ENCODE peak calls at places on chromosomes 3 and 15, in ten cellular contexts. E, V, S, Y, O, G, W, C, I and H are unnamed samples.

GRCh38 chr15:86273309-86273708 is 193.6 kb downstream of the AGBL1 start:
- DNase-seq in E (no peak), V (no peak), S (no peak), Y (no peak), O (no peak), G (no peak), W (no peak), C (no peak), I (no peak), H (no peak)

GRCh38 chr3:12380408-12380795 is 91.5 kb downstream of the PPARG start:
- DNase-seq in E (no peak), V (no peak), S (no peak), Y (no peak), O (no peak), G (peak; percentile 59), W (no peak), C (no peak), I (no peak), H (no peak)

GRCh38 chr3:118977118-118977517 is 57.5 kb downstream of the IGSF11 start:
- DNase-seq in E (no peak), V (no peak), S (no peak), Y (no peak), O (no peak), G (no peak), W (no peak), C (no peak), I (no peak), H (no peak)

GRCh38 chr3:4338751-4339150 is 35.6 kb downstream of the SETMAR start:
- DNase-seq in E (no peak), V (no peak), S (no peak), Y (no peak), O (no peak), G (no peak), W (no peak), C (no peak), I (no peak), H (no peak)

GRCh38 chr3:125004196-125004595 is 51.6 kb downstream of the HEG1 start:
- DNase-seq in E (no peak), V (no peak), S (no peak), Y (no peak), O (no peak), G (no peak), W (no peak), C (no peak), I (no peak), H (no peak)

GRCh38 chr15:70584838-70585706 is 178.3 kb downstream of the UACA start:
- DNase-seq in E (peak; percentile 25), V (no peak), S (peak; percentile 52), Y (peak; percentile 89), O (peak; percentile 18), G (peak; percentile 63), W (no peak), C (peak; percentile 43), I (no peak), H (peak; percentile 52)

GRCh38 chr3:111615880-111616279 is 20.7 kb upstream of the ZBED2 start:
- DNase-seq in E (no peak), V (no peak), S (no peak), Y (no peak), O (no peak), G (no peak), W (no peak), C (no peak), I (no peak), H (no peak)

GRCh38 chr3:46673151-46674030 is 20.1 kb downstream of the ALS2CL start:
- DNase-seq in E (no peak), V (peak; percentile 12), S (no peak), Y (no peak), O (no peak), G (no peak), W (peak; percentile 16), C (peak; percentile 60), I (peak; percentile 5), H (peak; percentile 53)

GRCh38 chr3:42012935-42013651 is 51.2 kb upstream of the ULK4 start:
- DNase-seq in E (peak; percentile 56), V (peak; percentile 37), S (peak; percentile 50), Y (peak; percentile 87), O (peak; percentile 78), G (no peak), W (peak; percentile 84), C (peak; percentile 83), I (peak; percentile 65), H (peak; percentile 81)

GRCh38 chr3:172135766-172136729 is 96.7 kb downstream of the FNDC3B start:
- DNase-seq in E (no peak), V (no peak), S (peak; percentile 73), Y (no peak), O (no peak), G (peak; percentile 71), W (no peak), C (no peak), I (no peak), H (no peak)

GRCh38 chr3:181610973-181611265 is 100.8 kb upstream of the SOX2 start:
- DNase-seq in E (no peak), V (no peak), S (no peak), Y (no peak), O (no peak), G (no peak), W (no peak), C (no peak), I (no peak), H (no peak)

GRCh38 chr3:159239054-159239453 is 437.2 kb downstream of the MFSD1 start:
- DNase-seq in E (no peak), V (no peak), S (no peak), Y (no peak), O (no peak), G (peak; percentile 56), W (no peak), C (no peak), I (no peak), H (no peak)

DNA sequence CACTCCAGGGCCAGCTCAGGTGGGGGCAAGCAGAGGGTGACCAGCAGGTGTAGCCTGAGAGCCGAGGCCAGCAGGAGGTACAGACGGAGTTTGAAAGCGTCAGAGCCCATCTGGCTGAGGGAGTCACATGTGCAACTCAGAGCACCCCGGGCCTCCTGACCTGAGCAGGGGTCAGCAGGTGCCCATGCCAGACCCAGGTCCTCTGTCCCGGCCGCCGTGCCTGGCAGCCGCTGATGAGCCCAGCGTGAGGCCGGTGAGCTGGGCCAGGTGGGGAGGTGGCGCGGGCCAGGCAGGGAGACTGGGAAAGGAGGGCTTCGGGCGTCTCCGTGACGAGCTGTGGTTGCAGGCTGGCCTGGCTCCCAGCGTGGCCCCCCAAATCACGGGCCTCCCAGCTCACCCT is 130.9 kb downstream of the CHSY1 start:
- DNase-seq in E (no peak), V (no peak), S (no peak), Y (no peak), O (no peak), G (no peak), W (no peak), C (no peak), I (no peak), H (no peak)
- H3K4me1 ChIP-seq in E (peaks cover 7% of the 10 kb centered on the region), V (peaks cover 27% of the 10 kb centered on the region), S (no peaks in the 10 kb centered on the region), Y (peaks cover 19% of the 10 kb centered on the region), O (peaks cover 18% of the 10 kb centered on the region), G (peaks cover 24% of the 10 kb centered on the region), W (no peaks in the 10 kb centered on the region), C (peaks cover 15% of the 10 kb centered on the region), I (no peaks in the 10 kb centered on the region), H (peaks cover 29% of the 10 kb centered on the region)

GRCh38 chr3:40455328-40455727 is 1.8 kb upstream of the RPL14 start:
- DNase-seq in E (no peak), V (no peak), S (no peak), Y (no peak), O (no peak), G (no peak), W (no peak), C (no peak), I (no peak), H (no peak)

GRCh38 chr3:40452876-40453730 is 4.0 kb upstream of the RPL14 start:
- DNase-seq in E (peak; percentile 89), V (peak; percentile 97), S (peak; percentile 96), Y (peak; percentile 99), O (peak; percentile 97), G (peak; percentile 97), W (peak; percentile 99), C (peak; percentile 99), I (peak; percentile 97), H (peak; percentile 99)

GRCh38 chr3:40452562-40452875 is 4.6 kb upstream of the RPL14 start:
- DNase-seq in E (no peak), V (no peak), S (no peak), Y (no peak), O (no peak), G (no peak), W (no peak), C (no peak), I (no peak), H (no peak)

GRCh38 chr3:40452057-40452456 is 5.1 kb upstream of the RPL14 start:
- DNase-seq in E (no peak), V (no peak), S (no peak), Y (no peak), O (no peak), G (no peak), W (no peak), C (no peak), I (no peak), H (no peak)

DNA sequence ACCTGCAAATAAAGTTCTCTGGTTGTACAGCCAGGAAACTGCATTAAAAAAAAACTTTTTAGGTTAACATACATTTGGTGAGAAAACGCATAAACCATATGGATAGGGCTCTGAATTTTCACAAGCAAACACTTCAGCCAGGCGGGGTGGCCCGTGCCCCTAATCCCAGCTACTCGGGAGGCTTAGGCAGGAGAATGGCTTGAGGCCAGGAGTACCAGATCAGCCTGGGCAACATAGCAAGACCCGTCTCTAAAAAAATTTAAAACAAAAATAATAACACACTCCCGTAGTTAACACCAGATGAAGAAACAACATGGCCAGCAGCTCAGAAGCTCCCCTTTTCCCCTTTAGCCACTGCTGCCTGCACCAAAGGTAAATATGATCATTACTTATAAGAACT is 3.2 kb upstream of the RPL14 start:
- DNase-seq in E (no peak), V (no peak), S (no peak), Y (peak; percentile 24), O (no peak), G (no peak), W (no peak), C (no peak), I (no peak), H (no peak)
- H3K4me3 ChIP-seq in E (no peak overlapping the region), V (peak overlapping the region; percentile 81), S (peak overlapping the region; percentile 57), Y (peak overlapping the region; percentile 59), O (peak overlapping the region; percentile 77), G (peak overlapping the region; percentile 91), W (peak overlapping the region; percentile 72), C (peak overlapping the region; percentile 61), I (no peak overlapping the region), H (peak overlapping the region; percentile 74)

DNA sequence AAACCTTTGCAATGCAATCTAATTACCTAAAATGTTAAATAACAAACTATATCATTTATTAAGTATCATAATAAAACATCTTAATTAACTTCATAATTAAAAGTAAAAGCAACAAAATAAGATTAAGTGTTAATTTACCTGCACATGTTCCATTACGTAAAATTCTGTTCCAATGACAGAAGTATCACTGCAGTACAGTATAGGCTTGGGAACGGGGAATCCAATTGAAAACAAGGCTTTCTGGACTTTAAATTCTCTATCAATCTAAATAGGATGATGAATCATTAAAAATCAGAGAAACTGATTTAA is 17.1 kb downstream of the ACAD11 start:
- DNase-seq in E (no peak), V (no peak), S (no peak), Y (no peak), O (no peak), G (no peak), W (no peak), C (no peak), I (no peak), H (no peak)
- TF ChIP-seq CTCF in E (no peak), V (no peak), S (no peak), Y (no peak), O (no peak), G (no peak), W (no peak), C (no peak), I (peak; percentile 1), H (no peak)

GRCh38 chr3:193872265-193872753 is 263.6 kb upstream of the HES1 start:
- DNase-seq in E (no peak), V (no peak), S (peak; percentile 77), Y (no peak), O (peak; percentile 32), G (peak; percentile 99), W (no peak), C (peak; percentile 24), I (no peak), H (no peak)
- H3K4me1 ChIP-seq in E (no peaks in the 10 kb centered on the region), V (peaks cover 15% of the 10 kb centered on the region), S (peaks cover 50% of the 10 kb centered on the region), Y (peaks cover 34% of the 10 kb centered on the region), O (peaks cover 15% of the 10 kb centered on the region), G (peaks cover 37% of the 10 kb centered on the region), W (no peaks in the 10 kb centered on the region), C (no peaks in the 10 kb centered on the region), I (no peaks in the 10 kb centered on the region), H (no peaks in the 10 kb centered on the region)